ENCODE peak calls at places on chromosomes 4 and X, in four cellular contexts. V is iPS-NIHi11, Y is K562, S is colonic mucosa. P is an unnamed sample.

GRCh38 chrX:154082396-154083133 is 15.0 kb downstream of the MECP2 start:
- DNase-seq in Y (no peak), S (no peak), V (no peak), P (peak)

GRCh38 chrX:20521245-20521644 is 254.5 kb upstream of the RPS6KA3 start:
- DNase-seq in Y (no peak), S (no peak), V (no peak), P (no peak)

GRCh38 chr4:4801013-4801412 is 58.5 kb upstream of the MSX1 start:
- DNase-seq in Y (no peak), V (no peak), S (no peak), P (no peak)

GRCh38 chrX:74467656-74468055 is 46.4 kb downstream of the SLC16A2 start:
- DNase-seq in V (no peak), Y (no peak), S (no peak), P (no peak)

GRCh38 chr4:124713213-124713592 is 671 bp upstream of the ANKRD50 start:
- DNase-seq in S (peak), V (peak), Y (peak), P (peak)

GRCh38 chrX:626745-627509 is 3.7 kb upstream of the SHOX start:
- DNase-seq in S (no peak), V (no peak), Y (no peak), P (no peak)

GRCh38 chr4:56828784-56829535 is 7.5 kb upstream of the SPINK2 start:
- DNase-seq in S (no peak), V (no peak), Y (no peak), P (no peak)

GRCh38 chrX:103356023-103356798 is at the start of gene TCEAL9:
- DNase-seq in S (peak), V (peak), Y (peak), P (peak)

GRCh38 chr4:85681194-85681803 is 206.3 kb downstream of the ARHGAP24 start:
- DNase-seq in S (peak), V (no peak), Y (no peak), P (no peak)

GRCh38 chr4:6777636-6778281 is 4.8 kb upstream of the KIAA0232 start:
- DNase-seq in V (no peak), S (no peak), Y (no peak), P (no peak)

GRCh38 chr4:89303177-89303576 is 4.4 kb downstream of the GPRIN3 start:
- DNase-seq in V (no peak), Y (no peak), S (peak), P (peak)

GRCh38 chr4:126136922-126137781 is 822.4 kb downstream of the FAT4 start:
- DNase-seq in V (no peak), Y (no peak), S (no peak), P (no peak)

GRCh38 chr4:7771056-7771455 is 168.6 kb downstream of the AFAP1 start:
- DNase-seq in V (no peak), S (no peak), Y (no peak), P (no peak)

GRCh38 chr4:106546380-106546779 is 177.8 kb upstream of the GIMD1 start:
- DNase-seq in Y (no peak), S (no peak), V (no peak), P (no peak)

GRCh38 chr4:37590016-37590415 is 96.2 kb downstream of the RELL1 start:
- DNase-seq in V (no peak), S (no peak), Y (no peak), P (no peak)

GRCh38 chr4:7007944-7008343 is 35.2 kb upstream of the TADA2B start:
- DNase-seq in V (peak), Y (no peak), S (no peak), P (no peak)

GRCh38 chr4:119628281-119629141 is at the start of gene PDE5A:
- DNase-seq in V (peak), S (peak), Y (peak), P (peak)

GRCh38 chr4:5955201-5955821 is 62.4 kb upstream of the CRMP1 start:
- DNase-seq in V (peak), S (no peak), Y (no peak), P (no peak)

GRCh38 chr4:128775916-128776315 is 33.6 kb upstream of the JADE1 start:
- DNase-seq in S (no peak), Y (no peak), V (no peak), P (no peak)

GRCh38 chr4:154329268-154329858 is 162.2 kb downstream of the DCHS2 start:
- DNase-seq in S (no peak), Y (peak), V (peak), P (no peak)

GRCh38 chrX:80876877-80877276 is 67.2 kb upstream of the BRWD3 start:
- DNase-seq in V (no peak), S (no peak), Y (peak), P (peak)

GRCh38 chrX:140091276-140091886 is 126.1 kb upstream of the CXorf66 start:
- DNase-seq in Y (peak), S (peak), V (peak), P (peak)

GRCh38 chr4:146520894-146521542 is 722 bp downstream of the SLC10A7 start:
- DNase-seq in S (peak), Y (peak), V (peak), P (peak)

GRCh38 chrX:48606091-48606490 is 8.8 kb downstream of the WDR13 start:
- DNase-seq in V (peak), Y (peak), S (no peak), P (no peak)

GRCh38 chr4:992297-993110 is 700 bp downstream of the SLC26A1 start:
- DNase-seq in V (no peak), Y (peak), S (peak), P (peak)

GRCh38 chr4:182189107-182189878 is 53.9 kb upstream of the TENM3 start:
- DNase-seq in S (no peak), V (no peak), Y (peak), P (peak)

GRCh38 chr4:19368800-19369199 is 882.9 kb upstream of the SLIT2 start:
- DNase-seq in V (no peak), Y (no peak), S (no peak), P (no peak)

GRCh38 chr4:130356873-130357272 is 1260.9 kb downstream of the C4orf33 start:
- DNase-seq in S (no peak), Y (no peak), V (no peak), P (no peak)